ENCODE peak calls at places on chromosomes 4 and X, in eight cellular contexts. T is AG04450; V is CD8-positive, alpha-beta memory T cell; L is CD4-positive, alpha-beta memory T cell; O is CD8-positive, alpha-beta T cell; B is neural progenitor cell; M is GM12878; F is cardiac muscle cell. N is an unnamed sample.

GRCh38 chrX:131762802-131763234 is 218.9 kb downstream of the OR13H1 start:
- DNase-seq in T (no peak), V (peak; percentile 70), L (peak; percentile 78), O (peak; percentile 61), B (no peak), M (peak; percentile 80), F (no peak), N (peak; percentile 59)

GRCh38 chrX:112866175-112866574 is 25.5 kb upstream of the AMOT start:
- DNase-seq in T (no peak), V (no peak), L (no peak), O (no peak), B (no peak), M (no peak), F (no peak), N (no peak)

GRCh38 chrX:106874075-106874474 is 29.1 kb downstream of the RIPPLY1 start:
- DNase-seq in T (no peak), V (no peak), L (peak; percentile 26), O (no peak), B (peak; percentile 12), M (no peak), F (peak; percentile 17), N (no peak)

GRCh38 chr4:94412019-94413017 is 39.4 kb upstream of the PDLIM5 start:
- DNase-seq in T (peak; percentile 26), V (no peak), L (no peak), O (no peak), B (no peak), M (no peak), F (peak; percentile 48), N (no peak)

GRCh38 chr4:149531861-149532260 is 283.8 kb downstream of the IQCM start:
- DNase-seq in T (peak; percentile 21), V (no peak), L (no peak), O (no peak), B (no peak), M (no peak), F (no peak), N (no peak)

GRCh38 chr4:145939856-145940255 is 1.2 kb upstream of the ZNF827 start:
- DNase-seq in T (no peak), V (no peak), L (no peak), O (no peak), B (no peak), M (no peak), F (no peak), N (no peak)

GRCh38 chr4:2964077-2964471 is 703 bp downstream of the GRK4 start:
- DNase-seq in T (no peak), V (no peak), L (no peak), O (no peak), B (peak; percentile 19), M (no peak), F (no peak), N (no peak)

GRCh38 chrX:150504399-150505186 is 63.8 kb upstream of the MTM1 start:
- DNase-seq in T (no peak), V (no peak), L (no peak), O (no peak), B (peak; percentile 19), M (no peak), F (no peak), N (no peak)

GRCh38 chr4:169369634-169370033 is 98.9 kb upstream of the SH3RF1 start:
- DNase-seq in T (no peak), V (no peak), L (no peak), O (no peak), B (no peak), M (no peak), F (no peak), N (no peak)

GRCh38 chrX:40684092-40684491 is 36.7 kb upstream of the CXorf38 start:
- DNase-seq in T (no peak), V (no peak), L (no peak), O (no peak), B (peak; percentile 59), M (no peak), F (no peak), N (no peak)

GRCh38 chr4:118410143-118410542 is 57.3 kb upstream of the PRSS12 start:
- DNase-seq in T (peak; percentile 59), V (no peak), L (no peak), O (no peak), B (no peak), M (no peak), F (no peak), N (no peak)

GRCh38 chrX:24276011-24276410 is 37.9 kb downstream of the SUPT20HL2 start:
- DNase-seq in T (no peak), V (no peak), L (no peak), O (no peak), B (no peak), M (no peak), F (no peak), N (no peak)

GRCh38 chrX:53188763-53189162 is 36.2 kb downstream of the KDM5C start:
- DNase-seq in T (no peak), V (no peak), L (no peak), O (no peak), B (no peak), M (peak; percentile 45), F (no peak), N (no peak)

GRCh38 chrX:56782791-56783449 is 53.9 kb downstream of the NBDY start:
- DNase-seq in T (no peak), V (no peak), L (no peak), O (no peak), B (no peak), M (no peak), F (no peak), N (peak; percentile 74)

GRCh38 chr4:76666940-76667532 is 230.9 kb downstream of the SOWAHB start:
- DNase-seq in T (no peak), V (no peak), L (no peak), O (no peak), B (no peak), M (no peak), F (no peak), N (no peak)

GRCh38 chr4:139607302-139608060 is 51.5 kb upstream of the SETD7 start:
- DNase-seq in T (no peak), V (no peak), L (no peak), O (no peak), B (no peak), M (no peak), F (no peak), N (no peak)

GRCh38 chr4:110088670-110089069 is 109.7 kb downstream of the ELOVL6 start:
- DNase-seq in T (peak; percentile 26), V (no peak), L (peak; percentile 2), O (no peak), B (no peak), M (peak; percentile 23), F (no peak), N (no peak)

GRCh38 chr4:56764206-56764605 is 57.3 kb downstream of the SPINK2 start:
- DNase-seq in T (no peak), V (no peak), L (no peak), O (no peak), B (no peak), M (no peak), F (no peak), N (no peak)

GRCh38 chrX:11239230-11239629 is 54.0 kb upstream of the AMELX start:
- DNase-seq in T (no peak), V (no peak), L (no peak), O (no peak), B (no peak), M (peak; percentile 8), F (no peak), N (no peak)

GRCh38 chrX:18415386-18415785 is 10.0 kb upstream of the CDKL5 start:
- DNase-seq in T (no peak), V (no peak), L (no peak), O (no peak), B (no peak), M (no peak), F (no peak), N (no peak)

GRCh38 chr4:23932935-23933334 is 43.1 kb upstream of the PPARGC1A start:
- DNase-seq in T (no peak), V (no peak), L (no peak), O (no peak), B (peak; percentile 36), M (no peak), F (no peak), N (no peak)

GRCh38 chr4:106898621-106899230 is 137.4 kb downstream of the DKK2 start:
- DNase-seq in T (peak; percentile 7), V (no peak), L (no peak), O (no peak), B (peak; percentile 82), M (no peak), F (peak; percentile 81), N (no peak)

GRCh38 chrX:139204903-139205667 is 325.5 kb upstream of the F9 start:
- DNase-seq in T (no peak), V (no peak), L (no peak), O (no peak), B (peak; percentile 67), M (no peak), F (peak; percentile 47), N (peak; percentile 39)
- H3K27ac ChIP-seq in T (no peak overlapping the region), V (no peak overlapping the region), L (no peak overlapping the region), O (no peak overlapping the region), B (no peak overlapping the region), M (no peak overlapping the region), F (no peak overlapping the region), N (no peak overlapping the region)

DNA sequence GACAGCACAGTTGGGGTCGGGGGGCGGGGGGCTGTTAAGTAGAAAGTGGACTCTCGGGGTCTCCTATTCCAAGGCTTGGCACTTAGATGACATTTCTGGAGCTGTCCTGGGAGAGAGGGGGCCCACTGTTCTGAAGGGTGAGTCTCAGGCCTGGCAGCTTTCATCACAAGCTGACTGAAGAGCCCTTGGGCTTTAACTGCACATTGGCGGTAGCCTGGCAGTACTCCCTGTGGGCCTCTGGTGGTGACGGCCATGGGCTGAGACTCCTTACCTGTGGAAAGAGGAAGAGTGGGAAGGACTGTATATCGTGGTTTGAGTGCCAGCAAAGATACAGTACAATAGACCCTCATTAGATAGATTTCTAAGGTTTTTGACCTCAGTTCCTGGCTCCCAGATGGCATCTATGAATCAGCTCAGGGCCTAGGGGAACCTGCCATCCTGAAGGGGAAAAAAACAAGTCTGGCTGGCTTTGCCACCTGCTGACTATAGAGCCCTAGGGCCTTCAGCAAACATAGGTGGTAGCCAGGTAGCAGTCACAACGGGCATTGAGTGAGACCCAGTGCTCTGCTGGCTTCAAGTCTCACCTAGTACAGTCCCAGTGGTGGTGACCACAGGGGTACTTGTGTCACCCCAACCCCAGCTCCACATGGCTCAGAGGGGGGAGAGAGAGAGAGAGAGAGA is 87.9 kb downstream of the ANKRD17 start:
- DNase-seq in T (no peak), V (no peak), L (no peak), O (no peak), B (no peak), M (no peak), F (no peak), N (no peak)
- H3K9me3 ChIP-seq in T (peaks cover 6% of the 10 kb centered on the region), V (no peaks in the 10 kb centered on the region), L (no peaks in the 10 kb centered on the region), O (no peaks in the 10 kb centered on the region), B (peaks cover 5% of the 10 kb centered on the region), M (peaks cover 23% of the 10 kb centered on the region), F (no peaks in the 10 kb centered on the region), N (no peaks in the 10 kb centered on the region)

GRCh38 chrX:1593286-1594271 is 2.2 kb downstream of the AKAP17A start:
- DNase-seq in T (no peak), V (no peak), L (no peak), O (no peak), B (no peak), M (no peak), F (no peak), N (no peak)
- H3K27ac ChIP-seq in T (no peak overlapping the region), V (no peak overlapping the region), L (peak overlapping the region; percentile 73), O (no peak overlapping the region), B (no peak overlapping the region), M (no peak overlapping the region), F (peak overlapping the region; percentile 92), N (no peak overlapping the region)

GRCh38 chrX:71637253-71637618 is 18.9 kb upstream of the CXCR3 start:
- DNase-seq in T (no peak), V (no peak), L (no peak), O (no peak), B (no peak), M (no peak), F (no peak), N (no peak)
- H3K9me3 ChIP-seq in T (no peaks in the 10 kb centered on the region), V (no peaks in the 10 kb centered on the region), L (no peaks in the 10 kb centered on the region), O (no peaks in the 10 kb centered on the region), B (no peaks in the 10 kb centered on the region), M (no peaks in the 10 kb centered on the region), F (no peaks in the 10 kb centered on the region), N (no peaks in the 10 kb centered on the region)

GRCh38 chr4:184453402-184454160 is 20.8 kb downstream of the IRF2 start:
- DNase-seq in T (peak; percentile 69), V (peak; percentile 43), L (peak; percentile 56), O (peak; percentile 46), B (peak; percentile 29), M (no peak), F (peak; percentile 22), N (no peak)
- H3K27ac ChIP-seq in T (peak overlapping the region; percentile 91), V (peak overlapping the region; percentile 4), L (peak overlapping the region; percentile 44), O (peak overlapping the region; percentile 25), B (no peak overlapping the region), M (peak overlapping the region; percentile 40), F (no peak overlapping the region), N (no peak overlapping the region)

N was measured in right cardiac atrium.